ENCODE peak calls at places on chromosome 3, in ten cellular contexts. One of them, this sample, is unnamed.

GRCh38 chr3:67686067-67686466 is 31.7 kb upstream of the SUCLG2 start:
- DNase-seq in NCI-H1092 treated with DMSO at 0.1 percent for 48 hours: no peak
- DNase-seq in amygdala: no peak
- DNase-seq in sigmoid colon: no peak
- DNase-seq in NCI-H748 treated with DMSO at 0.1 percent for 48 hours: no peak
- DNase-seq in NCI-H446: no peak
- DNase-seq in GF-D8: no peak
- DNase-seq in HEK293T: no peak
- DNase-seq in endothelial cell: no peak
- DNase-seq in activated gamma-delta T cell treated with Interleukin-2 at 50 U/mL for 16 hours: no peak
- DNase-seq in this sample: no peak

GRCh38 chr3:15159501-15160136 is 46.4 kb upstream of the CAPN7 start:
- DNase-seq in activated gamma-delta T cell treated with Interleukin-2 at 50 U/mL for 16 hours: no peak
- DNase-seq in NCI-H446: no peak
- DNase-seq in GF-D8: no peak
- DNase-seq in amygdala: no peak
- DNase-seq in NCI-H748 treated with DMSO at 0.1 percent for 48 hours: no peak
- DNase-seq in endothelial cell: no peak
- DNase-seq in sigmoid colon: no peak
- DNase-seq in NCI-H1092 treated with DMSO at 0.1 percent for 48 hours: no peak
- DNase-seq in HEK293T: no peak
- DNase-seq in this sample: no peak

GRCh38 chr3:190449801-190450200 is at the start of gene TMEM207:
- DNase-seq in activated gamma-delta T cell treated with Interleukin-2 at 50 U/mL for 16 hours: no peak
- DNase-seq in endothelial cell: no peak
- DNase-seq in HEK293T: no peak
- DNase-seq in sigmoid colon: no peak
- DNase-seq in NCI-H1092 treated with DMSO at 0.1 percent for 48 hours: no peak
- DNase-seq in NCI-H748 treated with DMSO at 0.1 percent for 48 hours: no peak
- DNase-seq in amygdala: no peak
- DNase-seq in NCI-H446: no peak
- DNase-seq in GF-D8: no peak
- DNase-seq in this sample: no peak

GRCh38 chr3:115975353-115975752 is 352.0 kb downstream of the GAP43 start:
- DNase-seq in sigmoid colon: no peak
- DNase-seq in NCI-H1092 treated with DMSO at 0.1 percent for 48 hours: no peak
- DNase-seq in activated gamma-delta T cell treated with Interleukin-2 at 50 U/mL for 16 hours: no peak
- DNase-seq in endothelial cell: no peak
- DNase-seq in NCI-H748 treated with DMSO at 0.1 percent for 48 hours: no peak
- DNase-seq in NCI-H446: peak; percentile 74
- DNase-seq in GF-D8: no peak
- DNase-seq in HEK293T: no peak
- DNase-seq in amygdala: no peak
- DNase-seq in this sample: no peak

GRCh38 chr3:178103140-178103539 is 433.1 kb upstream of the KCNMB2 start:
- DNase-seq in endothelial cell: no peak
- DNase-seq in NCI-H748 treated with DMSO at 0.1 percent for 48 hours: no peak
- DNase-seq in HEK293T: no peak
- DNase-seq in NCI-H446: no peak
- DNase-seq in amygdala: no peak
- DNase-seq in GF-D8: no peak
- DNase-seq in NCI-H1092 treated with DMSO at 0.1 percent for 48 hours: no peak
- DNase-seq in sigmoid colon: peak; percentile 87
- DNase-seq in activated gamma-delta T cell treated with Interleukin-2 at 50 U/mL for 16 hours: no peak
- DNase-seq in this sample: no peak

GRCh38 chr3:171614318-171614967 is 154.2 kb upstream of the TNIK start:
- DNase-seq in GF-D8: no peak
- DNase-seq in sigmoid colon: no peak
- DNase-seq in endothelial cell: peak; percentile 63
- DNase-seq in activated gamma-delta T cell treated with Interleukin-2 at 50 U/mL for 16 hours: no peak
- DNase-seq in NCI-H446: no peak
- DNase-seq in HEK293T: peak; percentile 75
- DNase-seq in NCI-H1092 treated with DMSO at 0.1 percent for 48 hours: no peak
- DNase-seq in amygdala: peak; percentile 51
- DNase-seq in NCI-H748 treated with DMSO at 0.1 percent for 48 hours: no peak
- DNase-seq in this sample: no peak

GRCh38 chr3:40317061-40317676 is 7.7 kb downstream of the EIF1B start:
- DNase-seq in NCI-H748 treated with DMSO at 0.1 percent for 48 hours: peak; percentile 9
- DNase-seq in activated gamma-delta T cell treated with Interleukin-2 at 50 U/mL for 16 hours: peak; percentile 41
- DNase-seq in GF-D8: peak; percentile 19
- DNase-seq in HEK293T: peak; percentile 46
- DNase-seq in amygdala: peak; percentile 74
- DNase-seq in endothelial cell: peak; percentile 34
- DNase-seq in sigmoid colon: no peak
- DNase-seq in NCI-H446: peak; percentile 51
- DNase-seq in NCI-H1092 treated with DMSO at 0.1 percent for 48 hours: peak; percentile 50
- DNase-seq in this sample: peak; percentile 50

GRCh38 chr3:32460031-32460749 is 42.5 kb downstream of the CMTM6 start:
- DNase-seq in NCI-H1092 treated with DMSO at 0.1 percent for 48 hours: peak; percentile 81
- DNase-seq in NCI-H446: no peak
- DNase-seq in sigmoid colon: no peak
- DNase-seq in endothelial cell: peak; percentile 55
- DNase-seq in HEK293T: no peak
- DNase-seq in GF-D8: no peak
- DNase-seq in NCI-H748 treated with DMSO at 0.1 percent for 48 hours: peak; percentile 75
- DNase-seq in amygdala: no peak
- DNase-seq in activated gamma-delta T cell treated with Interleukin-2 at 50 U/mL for 16 hours: peak; percentile 69
- DNase-seq in this sample: peak; percentile 37

GRCh38 chr3:194885766-194886165 is 200.1 kb downstream of the FAM43A start:
- DNase-seq in activated gamma-delta T cell treated with Interleukin-2 at 50 U/mL for 16 hours: no peak
- DNase-seq in endothelial cell: no peak
- DNase-seq in NCI-H1092 treated with DMSO at 0.1 percent for 48 hours: no peak
- DNase-seq in amygdala: no peak
- DNase-seq in sigmoid colon: no peak
- DNase-seq in NCI-H748 treated with DMSO at 0.1 percent for 48 hours: no peak
- DNase-seq in GF-D8: no peak
- DNase-seq in NCI-H446: no peak
- DNase-seq in HEK293T: no peak
- DNase-seq in this sample: no peak

GRCh38 chr3:183449391-183449790 is 21.0 kb upstream of the MCF2L2 start:
- DNase-seq in endothelial cell: no peak
- DNase-seq in NCI-H748 treated with DMSO at 0.1 percent for 48 hours: no peak
- DNase-seq in NCI-H446: no peak
- DNase-seq in HEK293T: peak; percentile 11
- DNase-seq in amygdala: no peak
- DNase-seq in sigmoid colon: no peak
- DNase-seq in NCI-H1092 treated with DMSO at 0.1 percent for 48 hours: no peak
- DNase-seq in GF-D8: peak; percentile 19
- DNase-seq in activated gamma-delta T cell treated with Interleukin-2 at 50 U/mL for 16 hours: no peak
- DNase-seq in this sample: peak; percentile 35

GRCh38 chr3:194296832-194297666 is 54.1 kb downstream of the CPN2 start:
- DNase-seq in amygdala: no peak
- DNase-seq in HEK293T: no peak
- DNase-seq in NCI-H1092 treated with DMSO at 0.1 percent for 48 hours: no peak
- DNase-seq in activated gamma-delta T cell treated with Interleukin-2 at 50 U/mL for 16 hours: no peak
- DNase-seq in sigmoid colon: peak; percentile 68
- DNase-seq in NCI-H446: no peak
- DNase-seq in GF-D8: no peak
- DNase-seq in NCI-H748 treated with DMSO at 0.1 percent for 48 hours: no peak
- DNase-seq in endothelial cell: peak; percentile 31
- DNase-seq in this sample: no peak

GRCh38 chr3:24299801-24300626 is 194.6 kb downstream of the THRB start:
- DNase-seq in GF-D8: no peak
- DNase-seq in endothelial cell: no peak
- DNase-seq in HEK293T: no peak
- DNase-seq in activated gamma-delta T cell treated with Interleukin-2 at 50 U/mL for 16 hours: no peak
- DNase-seq in sigmoid colon: no peak
- DNase-seq in NCI-H446: no peak
- DNase-seq in NCI-H1092 treated with DMSO at 0.1 percent for 48 hours: no peak
- DNase-seq in amygdala: no peak
- DNase-seq in NCI-H748 treated with DMSO at 0.1 percent for 48 hours: no peak
- DNase-seq in this sample: no peak

GRCh38 chr3:43692971-43693370 is 2.2 kb downstream of the ABHD5 start:
- DNase-seq in GF-D8: no peak
- DNase-seq in NCI-H446: peak; percentile 18
- DNase-seq in activated gamma-delta T cell treated with Interleukin-2 at 50 U/mL for 16 hours: no peak
- DNase-seq in endothelial cell: no peak
- DNase-seq in sigmoid colon: no peak
- DNase-seq in amygdala: no peak
- DNase-seq in NCI-H748 treated with DMSO at 0.1 percent for 48 hours: no peak
- DNase-seq in HEK293T: no peak
- DNase-seq in NCI-H1092 treated with DMSO at 0.1 percent for 48 hours: no peak
- DNase-seq in this sample: no peak

GRCh38 chr3:152638217-152638616 is 196.7 kb upstream of the P2RY1 start:
- DNase-seq in NCI-H748 treated with DMSO at 0.1 percent for 48 hours: no peak
- DNase-seq in NCI-H446: no peak
- DNase-seq in HEK293T: no peak
- DNase-seq in amygdala: no peak
- DNase-seq in sigmoid colon: no peak
- DNase-seq in endothelial cell: no peak
- DNase-seq in activated gamma-delta T cell treated with Interleukin-2 at 50 U/mL for 16 hours: no peak
- DNase-seq in NCI-H1092 treated with DMSO at 0.1 percent for 48 hours: no peak
- DNase-seq in GF-D8: no peak
- DNase-seq in this sample: no peak

GRCh38 chr3:6860911-6861330 is at the start of gene GRM7:
- DNase-seq in endothelial cell: peak; percentile 21
- DNase-seq in activated gamma-delta T cell treated with Interleukin-2 at 50 U/mL for 16 hours: no peak
- DNase-seq in NCI-H446: no peak
- DNase-seq in amygdala: peak; percentile 66
- DNase-seq in NCI-H1092 treated with DMSO at 0.1 percent for 48 hours: no peak
- DNase-seq in GF-D8: no peak
- DNase-seq in NCI-H748 treated with DMSO at 0.1 percent for 48 hours: peak; percentile 7
- DNase-seq in HEK293T: no peak
- DNase-seq in sigmoid colon: no peak
- DNase-seq in this sample: no peak

GRCh38 chr3:126208618-126209256 is 28.4 kb upstream of the ALDH1L1 start:
- DNase-seq in sigmoid colon: peak; percentile 82
- DNase-seq in amygdala: peak; percentile 56
- DNase-seq in activated gamma-delta T cell treated with Interleukin-2 at 50 U/mL for 16 hours: no peak
- DNase-seq in HEK293T: no peak
- DNase-seq in NCI-H748 treated with DMSO at 0.1 percent for 48 hours: peak; percentile 2
- DNase-seq in NCI-H446: peak; percentile 63
- DNase-seq in GF-D8: peak; percentile 35
- DNase-seq in endothelial cell: no peak
- DNase-seq in NCI-H1092 treated with DMSO at 0.1 percent for 48 hours: peak; percentile 74
- DNase-seq in this sample: peak; percentile 99

GRCh38 chr3:21237638-21238037 is 513.4 kb downstream of the ZNF385D start:
- DNase-seq in NCI-H446: no peak
- DNase-seq in NCI-H1092 treated with DMSO at 0.1 percent for 48 hours: no peak
- DNase-seq in GF-D8: no peak
- DNase-seq in activated gamma-delta T cell treated with Interleukin-2 at 50 U/mL for 16 hours: no peak
- DNase-seq in endothelial cell: no peak
- DNase-seq in NCI-H748 treated with DMSO at 0.1 percent for 48 hours: no peak
- DNase-seq in HEK293T: no peak
- DNase-seq in sigmoid colon: no peak
- DNase-seq in amygdala: no peak
- DNase-seq in this sample: no peak

GRCh38 chr3:147816770-147817169 is 407.6 kb downstream of the ZIC1 start:
- DNase-seq in amygdala: no peak
- DNase-seq in activated gamma-delta T cell treated with Interleukin-2 at 50 U/mL for 16 hours: no peak
- DNase-seq in endothelial cell: no peak
- DNase-seq in NCI-H446: no peak
- DNase-seq in sigmoid colon: peak; percentile 61
- DNase-seq in GF-D8: no peak
- DNase-seq in HEK293T: no peak
- DNase-seq in NCI-H1092 treated with DMSO at 0.1 percent for 48 hours: no peak
- DNase-seq in NCI-H748 treated with DMSO at 0.1 percent for 48 hours: peak; percentile 76
- DNase-seq in this sample: peak; percentile 96

GRCh38 chr3:177447938-177448337 is 250.7 kb upstream of the TBL1XR1 start:
- DNase-seq in HEK293T: no peak
- DNase-seq in activated gamma-delta T cell treated with Interleukin-2 at 50 U/mL for 16 hours: no peak
- DNase-seq in NCI-H748 treated with DMSO at 0.1 percent for 48 hours: no peak
- DNase-seq in endothelial cell: no peak
- DNase-seq in sigmoid colon: peak; percentile 69
- DNase-seq in NCI-H1092 treated with DMSO at 0.1 percent for 48 hours: no peak
- DNase-seq in NCI-H446: no peak
- DNase-seq in amygdala: no peak
- DNase-seq in GF-D8: no peak
- DNase-seq in this sample: no peak

GRCh38 chr3:58333206-58334012 is 717 bp downstream of the PXK start:
- DNase-seq in NCI-H1092 treated with DMSO at 0.1 percent for 48 hours: peak; percentile 38
- DNase-seq in endothelial cell: peak; percentile 22
- DNase-seq in amygdala: no peak
- DNase-seq in NCI-H446: no peak
- DNase-seq in NCI-H748 treated with DMSO at 0.1 percent for 48 hours: peak; percentile 5
- DNase-seq in GF-D8: peak; percentile 30
- DNase-seq in HEK293T: peak; percentile 36
- DNase-seq in activated gamma-delta T cell treated with Interleukin-2 at 50 U/mL for 16 hours: peak; percentile 26
- DNase-seq in sigmoid colon: peak; percentile 72
- DNase-seq in this sample: no peak

GRCh38 chr3:63351159-63352007 is 73.3 kb downstream of the SYNPR start:
- DNase-seq in NCI-H748 treated with DMSO at 0.1 percent for 48 hours: peak; percentile 33
- DNase-seq in endothelial cell: peak; percentile 11
- DNase-seq in amygdala: peak; percentile 8
- DNase-seq in activated gamma-delta T cell treated with Interleukin-2 at 50 U/mL for 16 hours: no peak
- DNase-seq in NCI-H446: peak; percentile 52
- DNase-seq in HEK293T: peak; percentile 43
- DNase-seq in GF-D8: peak; percentile 4
- DNase-seq in NCI-H1092 treated with DMSO at 0.1 percent for 48 hours: peak; percentile 43
- DNase-seq in sigmoid colon: no peak
- DNase-seq in this sample: no peak

GRCh38 chr3:183300996-183301562 is 48.0 kb downstream of the B3GNT5 start:
- DNase-seq in GF-D8: no peak
- DNase-seq in HEK293T: no peak
- DNase-seq in NCI-H446: no peak
- DNase-seq in activated gamma-delta T cell treated with Interleukin-2 at 50 U/mL for 16 hours: no peak
- DNase-seq in NCI-H1092 treated with DMSO at 0.1 percent for 48 hours: no peak
- DNase-seq in NCI-H748 treated with DMSO at 0.1 percent for 48 hours: no peak
- DNase-seq in endothelial cell: no peak
- DNase-seq in sigmoid colon: no peak
- DNase-seq in amygdala: no peak
- DNase-seq in this sample: no peak

GRCh38 chr3:66609660-66610547 is 109.1 kb upstream of the LRIG1 start:
- DNase-seq in NCI-H1092 treated with DMSO at 0.1 percent for 48 hours: peak; percentile 81
- DNase-seq in NCI-H748 treated with DMSO at 0.1 percent for 48 hours: peak; percentile 70
- DNase-seq in NCI-H446: peak; percentile 83
- DNase-seq in endothelial cell: no peak
- DNase-seq in GF-D8: no peak
- DNase-seq in amygdala: peak; percentile 22
- DNase-seq in HEK293T: no peak
- DNase-seq in activated gamma-delta T cell treated with Interleukin-2 at 50 U/mL for 16 hours: no peak
- DNase-seq in sigmoid colon: no peak
- DNase-seq in this sample: peak; percentile 86

GRCh38 chr3:167653155-167653554 is 587 bp downstream of the WDR49 start:
- DNase-seq in endothelial cell: no peak
- DNase-seq in GF-D8: no peak
- DNase-seq in NCI-H446: no peak
- DNase-seq in activated gamma-delta T cell treated with Interleukin-2 at 50 U/mL for 16 hours: no peak
- DNase-seq in NCI-H748 treated with DMSO at 0.1 percent for 48 hours: no peak
- DNase-seq in NCI-H1092 treated with DMSO at 0.1 percent for 48 hours: no peak
- DNase-seq in HEK293T: no peak
- DNase-seq in sigmoid colon: no peak
- DNase-seq in amygdala: no peak
- DNase-seq in this sample: no peak

GRCh38 chr3:184361932-184362667 is 590 bp downstream of the POLR2H start:
- DNase-seq in GF-D8: peak; percentile 24
- DNase-seq in amygdala: peak; percentile 79
- DNase-seq in NCI-H446: peak; percentile 79
- DNase-seq in NCI-H1092 treated with DMSO at 0.1 percent for 48 hours: no peak
- DNase-seq in endothelial cell: peak; percentile 44
- DNase-seq in activated gamma-delta T cell treated with Interleukin-2 at 50 U/mL for 16 hours: peak; percentile 27
- DNase-seq in HEK293T: peak; percentile 34
- DNase-seq in NCI-H748 treated with DMSO at 0.1 percent for 48 hours: peak; percentile 64
- DNase-seq in sigmoid colon: peak; percentile 89
- DNase-seq in this sample: peak; percentile 71

GRCh38 chr3:53845103-53845880 is 927 bp downstream of the CHDH start:
- DNase-seq in sigmoid colon: peak; percentile 75
- DNase-seq in amygdala: peak; percentile 21
- DNase-seq in NCI-H446: peak; percentile 10
- DNase-seq in endothelial cell: peak; percentile 44
- DNase-seq in NCI-H1092 treated with DMSO at 0.1 percent for 48 hours: peak; percentile 18
- DNase-seq in activated gamma-delta T cell treated with Interleukin-2 at 50 U/mL for 16 hours: no peak
- DNase-seq in HEK293T: peak; percentile 59
- DNase-seq in NCI-H748 treated with DMSO at 0.1 percent for 48 hours: no peak
- DNase-seq in GF-D8: no peak
- DNase-seq in this sample: peak; percentile 2

GRCh38 chr3:64143399-64144130 is 81.7 kb downstream of the PRICKLE2 start:
- DNase-seq in endothelial cell: no peak
- DNase-seq in amygdala: peak; percentile 27
- DNase-seq in activated gamma-delta T cell treated with Interleukin-2 at 50 U/mL for 16 hours: no peak
- DNase-seq in NCI-H748 treated with DMSO at 0.1 percent for 48 hours: peak; percentile 29
- DNase-seq in NCI-H446: peak; percentile 83
- DNase-seq in GF-D8: no peak
- DNase-seq in sigmoid colon: no peak
- DNase-seq in NCI-H1092 treated with DMSO at 0.1 percent for 48 hours: peak; percentile 23
- DNase-seq in HEK293T: no peak
- DNase-seq in this sample: peak; percentile 29